ENCODE peak calls at places on chromosome 5, in ten cellular contexts. K, P, E, D, Z, V, T, N, C and L are unnamed samples.
A peak's percentile ranks its signal among the peaks of the same experiment; 100 is the strongest.

GRCh38 chr5:88393082-88393481 is 124.4 kb upstream of the TMEM161B start:
- DNase-seq in K (no peak), P (no peak), E (no peak), D (no peak), Z (no peak), V (no peak), T (no peak), N (no peak), C (no peak), L (no peak)

GRCh38 chr5:20615888-20616563 is 628.0 kb upstream of the CDH18 start:
- DNase-seq in K (no peak), P (no peak), E (no peak), D (no peak), Z (peak; percentile 41), V (no peak), T (no peak), N (peak; percentile 76), C (no peak), L (no peak)

GRCh38 chr5:57770029-57770428 is 287.4 kb upstream of the ACTBL2 start:
- DNase-seq in K (no peak), P (no peak), E (no peak), D (no peak), Z (no peak), V (no peak), T (no peak), N (no peak), C (no peak), L (no peak)

GRCh38 chr5:1511037-1511436 is 12.7 kb downstream of the LPCAT1 start:
- DNase-seq in K (peak; percentile 1), P (no peak), E (no peak), D (no peak), Z (peak; percentile 35), V (no peak), T (peak; percentile 46), N (peak; percentile 80), C (no peak), L (no peak)

GRCh38 chr5:26329562-26330189 is 708.7 kb downstream of the CDH9 start:
- DNase-seq in K (no peak), P (peak; percentile 26), E (no peak), D (peak; percentile 3), Z (no peak), V (peak; percentile 13), T (no peak), N (no peak), C (peak; percentile 16), L (peak; percentile 4)

GRCh38 chr5:132750471-132751230 is 3.4 kb downstream of the CCNI2 start:
- DNase-seq in K (no peak), P (no peak), E (no peak), D (no peak), Z (no peak), V (no peak), T (no peak), N (no peak), C (no peak), L (no peak)

GRCh38 chr5:86570427-86571083 is 47.2 kb upstream of the COX7C start:
- DNase-seq in K (no peak), P (no peak), E (no peak), D (peak; percentile 54), Z (peak; percentile 40), V (no peak), T (no peak), N (peak; percentile 74), C (peak; percentile 68), L (no peak)

GRCh38 chr5:132827943-132828673 is 2.3 kb downstream of the SHROOM1 start:
- DNase-seq in K (no peak), P (no peak), E (no peak), D (no peak), Z (no peak), V (no peak), T (no peak), N (no peak), C (no peak), L (no peak)

GRCh38 chr5:10103098-10103497 is 146.6 kb downstream of the ATPSCKMT start:
- DNase-seq in K (no peak), P (no peak), E (no peak), D (no peak), Z (peak; percentile 86), V (peak; percentile 75), T (no peak), N (no peak), C (no peak), L (no peak)

GRCh38 chr5:2685651-2686050 is 65.8 kb downstream of the IRX2 start:
- DNase-seq in K (no peak), P (no peak), E (no peak), D (peak; percentile 57), Z (peak; percentile 61), V (no peak), T (no peak), N (no peak), C (no peak), L (peak; percentile 92)

GRCh38 chr5:55344392-55344992 is 36.7 kb downstream of the MTREX start:
- DNase-seq in K (peak; percentile 49), P (peak; percentile 69), E (no peak), D (peak; percentile 55), Z (peak; percentile 85), V (peak; percentile 39), T (no peak), N (no peak), C (peak; percentile 71), L (peak; percentile 61)

GRCh38 chr5:58972301-58972700 is 389.4 kb downstream of the RAB3C start:
- DNase-seq in K (no peak), P (no peak), E (no peak), D (peak; percentile 38), Z (no peak), V (no peak), T (no peak), N (no peak), C (no peak), L (no peak)

GRCh38 chr5:179700401-179700918 is 1.7 kb downstream of the CANX start:
- DNase-seq in K (no peak), P (no peak), E (no peak), D (peak; percentile 35), Z (no peak), V (no peak), T (no peak), N (peak; percentile 18), C (no peak), L (peak; percentile 19)

GRCh38 chr5:136018814-136019777 is 9.7 kb upstream of the TGFBI start:
- DNase-seq in K (no peak), P (no peak), E (peak; percentile 56), D (peak; percentile 15), Z (peak; percentile 34), V (no peak), T (no peak), N (no peak), C (peak; percentile 80), L (peak; percentile 56)

GRCh38 chr5:33258553-33258952 is 182.2 kb upstream of the TARS1 start:
- DNase-seq in K (no peak), P (no peak), E (no peak), D (no peak), Z (no peak), V (no peak), T (no peak), N (no peak), C (no peak), L (no peak)

GRCh38 chr5:57442080-57442839 is 40.4 kb downstream of the ACTBL2 start:
- DNase-seq in K (no peak), P (no peak), E (no peak), D (peak; percentile 88), Z (no peak), V (no peak), T (no peak), N (no peak), C (peak; percentile 14), L (peak; percentile 43)

GRCh38 chr5:135386886-135387628 is 12.0 kb downstream of the MACROH2A1 start:
- DNase-seq in K (no peak), P (peak; percentile 9), E (no peak), D (peak; percentile 90), Z (no peak), V (peak; percentile 31), T (no peak), N (no peak), C (peak; percentile 88), L (peak; percentile 97)

GRCh38 chr5:1554410-1554967 is 30.7 kb upstream of the LPCAT1 start:
- DNase-seq in K (no peak), P (no peak), E (no peak), D (no peak), Z (no peak), V (no peak), T (peak; percentile 45), N (peak; percentile 56), C (no peak), L (no peak)

GRCh38 chr5:159884917-159885620 is 31.2 kb upstream of the ADRA1B start:
- DNase-seq in K (no peak), P (no peak), E (no peak), D (peak; percentile 32), Z (no peak), V (no peak), T (no peak), N (no peak), C (no peak), L (peak; percentile 52)

GRCh38 chr5:32961066-32961429 is 249.9 kb downstream of the NPR3 start:
- DNase-seq in K (no peak), P (no peak), E (no peak), D (no peak), Z (no peak), V (no peak), T (no peak), N (no peak), C (no peak), L (peak; percentile 97)

GRCh38 chr5:111635946-111636315 is 121.1 kb downstream of the NREP start:
- DNase-seq in K (no peak), P (no peak), E (no peak), D (no peak), Z (no peak), V (no peak), T (no peak), N (no peak), C (no peak), L (no peak)

GRCh38 chr5:172541119-172541763 is 86.9 kb upstream of the SH3PXD2B start:
- DNase-seq in K (no peak), P (no peak), E (no peak), D (no peak), Z (peak; percentile 37), V (no peak), T (no peak), N (no peak), C (no peak), L (no peak)

GRCh38 chr5:157222506-157223230 is 42.0 kb downstream of the ITK start:
- DNase-seq in K (peak; percentile 55), P (no peak), E (no peak), D (peak; percentile 47), Z (no peak), V (no peak), T (no peak), N (no peak), C (no peak), L (no peak)

GRCh38 chr5:55062039-55062779 is 38.2 kb downstream of the GZMK start:
- DNase-seq in K (peak; percentile 9), P (no peak), E (no peak), D (no peak), Z (no peak), V (no peak), T (no peak), N (no peak), C (no peak), L (no peak)

GRCh38 chr5:162209005-162209605 is 141.5 kb downstream of the GABRG2 start:
- DNase-seq in K (no peak), P (peak; percentile 38), E (no peak), D (peak; percentile 79), Z (peak; percentile 94), V (peak; percentile 64), T (no peak), N (no peak), C (peak; percentile 37), L (peak; percentile 12)

GRCh38 chr5:104444656-104445055 is 882.1 kb upstream of the NUDT12 start:
- DNase-seq in K (no peak), P (no peak), E (no peak), D (no peak), Z (no peak), V (no peak), T (no peak), N (no peak), C (no peak), L (no peak)

GRCh38 chr5:14264605-14265316 is 121.6 kb downstream of the TRIO start:
- DNase-seq in K (peak; percentile 23), P (peak; percentile 90), E (peak; percentile 69), D (peak; percentile 96), Z (peak; percentile 96), V (peak; percentile 91), T (peak; percentile 91), N (peak; percentile 97), C (peak; percentile 93), L (peak; percentile 90)

GRCh38 chr5:101455851-101456250 is 552.8 kb upstream of the ST8SIA4 start:
- DNase-seq in K (no peak), P (no peak), E (no peak), D (no peak), Z (no peak), V (no peak), T (no peak), N (no peak), C (no peak), L (no peak)